ENCODE peak calls at places on chromosomes 7 and 10, in nine cellular contexts. G is IMR-90, I is testis, Q is A549, N is uterus, P is heart left ventricle, K is ovary, L is endothelial cell of umbilical vein, O is transverse colon. X is an unnamed sample.

GRCh38 chr10:73647211-73647874 is 6.1 kb upstream of the MYOZ1 start:
- DNase-seq in G (no peak), I (peak), Q (no peak), N (peak), P (peak), K (peak), L (peak), O (peak), X (no peak)

GRCh38 chr10:119423911-119424590 is 118.5 kb downstream of the RGS10 start:
- DNase-seq in G (no peak), I (no peak), Q (no peak), N (no peak), P (peak), K (no peak), L (no peak), O (no peak), X (no peak)

GRCh38 chr10:68075550-68076004 is 494 bp upstream of the HERC4 start:
- DNase-seq in G (no peak), I (no peak), Q (no peak), N (no peak), P (no peak), K (no peak), L (no peak), O (no peak), X (peak)

GRCh38 chr10:75910032-75910431 is 478.6 kb downstream of the LRMDA start:
- DNase-seq in G (peak), I (peak), Q (peak), N (no peak), P (no peak), K (no peak), L (peak), O (no peak), X (peak)

GRCh38 chr7:64463636-64464375 is 99.1 kb downstream of the ZNF680 start:
- DNase-seq in G (peak), I (peak), Q (no peak), N (peak), P (peak), K (peak), L (no peak), O (peak), X (no peak)

GRCh38 chr10:88042162-88043100 is 179.0 kb downstream of the PTEN start:
- DNase-seq in G (peak), I (peak), Q (no peak), N (no peak), P (no peak), K (no peak), L (no peak), O (no peak), X (peak)

GRCh38 chr10:404991-405390 is 269.7 kb downstream of the ZMYND11 start:
- DNase-seq in G (peak), I (no peak), Q (no peak), N (no peak), P (no peak), K (no peak), L (no peak), O (no peak), X (no peak)

GRCh38 chr7:36208997-36209813 is 56.2 kb downstream of the EEPD1 start:
- DNase-seq in G (peak), I (no peak), Q (peak), N (no peak), P (no peak), K (no peak), L (no peak), O (no peak), X (peak)

GRCh38 chr10:128887856-128888255 is 579.2 kb upstream of the MGMT start:
- DNase-seq in G (no peak), I (no peak), Q (no peak), N (no peak), P (no peak), K (no peak), L (no peak), O (no peak), X (no peak)

GRCh38 chr7:116087984-116088383 is 57.4 kb upstream of the TFEC start:
- DNase-seq in G (no peak), I (no peak), Q (no peak), N (no peak), P (no peak), K (no peak), L (no peak), O (no peak), X (no peak)

GRCh38 chr7:94700926-94701554 is 45.1 kb upstream of the SGCE start:
- DNase-seq in G (peak), I (no peak), Q (no peak), N (no peak), P (no peak), K (no peak), L (peak), O (no peak), X (no peak)

DNA sequence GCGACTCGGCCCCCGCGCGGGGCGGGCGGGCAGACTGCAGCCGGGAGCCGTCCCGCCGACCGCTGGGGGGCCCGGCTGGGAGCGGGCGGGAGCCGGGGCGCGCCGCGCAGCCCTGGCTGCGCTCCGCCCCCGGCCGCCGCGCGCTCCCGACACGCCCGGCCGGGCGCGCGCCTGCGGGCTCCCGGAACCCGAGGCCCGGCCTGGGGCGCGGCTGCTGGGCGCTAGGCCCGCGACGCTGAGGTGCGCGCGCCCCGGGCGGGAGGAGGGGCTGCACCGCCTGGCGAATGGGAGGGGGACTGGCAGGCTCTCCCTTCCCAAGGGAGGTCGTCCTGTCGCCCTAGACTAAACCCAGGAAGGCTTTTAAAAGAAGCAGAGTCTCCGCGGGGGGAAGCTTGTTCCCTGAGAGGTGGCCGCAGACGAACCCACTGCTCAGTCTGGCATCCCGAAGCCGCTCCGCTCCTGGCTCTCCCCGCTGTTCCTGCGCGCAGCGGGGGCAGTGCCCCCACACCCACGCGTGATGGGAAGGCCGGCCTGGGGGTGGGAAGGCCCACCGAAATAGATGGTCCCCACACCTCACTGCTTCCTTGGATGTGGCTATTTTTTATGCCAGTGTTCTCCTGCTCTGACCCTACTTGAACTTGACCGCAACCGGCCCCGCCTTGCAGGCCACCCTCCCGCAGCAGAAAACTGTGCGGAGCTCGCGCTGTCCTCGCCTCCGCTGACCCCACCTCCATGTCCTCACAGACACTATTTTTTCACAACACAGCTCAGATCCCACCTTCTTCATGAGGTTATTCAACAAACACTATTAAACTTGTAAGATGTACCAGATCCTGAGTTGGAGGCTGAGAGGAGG is at the start of gene VOPP1:
- DNase-seq in G (peak), I (peak), Q (peak), N (peak), P (peak), K (peak), L (peak), O (peak), X (peak)
- TF ChIP-seq POLR2A in G (no peak), I (no peak), Q (peak), N (peak), P (no peak), K (peak), L (peak), O (no peak), X (peak)

GRCh38 chr7:82443044-82443800 is at the start of gene CACNA2D1:
- DNase-seq in G (no peak), I (peak), Q (no peak), N (peak), P (peak), K (peak), L (peak), O (peak), X (peak)
- H3K4me3 ChIP-seq in G (peak), I (peak), Q (peak), N (peak), P (peak), K (peak), L (peak), O (peak), X (peak)

GRCh38 chr7:24924375-24924774 is 55.6 kb downstream of the OSBPL3 start:
- DNase-seq in G (no peak), I (no peak), Q (no peak), N (no peak), P (no peak), K (no peak), L (no peak), O (no peak), X (no peak)
- TF ChIP-seq POLR2A in G (no peak), I (no peak), Q (no peak), N (no peak), P (no peak), K (no peak), L (no peak), O (no peak), X (no peak)

GRCh38 chr10:22705534-22705933 is 8.8 kb downstream of the PIP4K2A start:
- DNase-seq in G (no peak), I (no peak), Q (no peak), N (no peak), P (no peak), K (no peak), L (no peak), O (no peak), X (no peak)
- H3K4me3 ChIP-seq in G (no peak), I (no peak), Q (no peak), N (no peak), P (no peak), K (no peak), L (no peak), O (no peak), X (no peak)

DNA sequence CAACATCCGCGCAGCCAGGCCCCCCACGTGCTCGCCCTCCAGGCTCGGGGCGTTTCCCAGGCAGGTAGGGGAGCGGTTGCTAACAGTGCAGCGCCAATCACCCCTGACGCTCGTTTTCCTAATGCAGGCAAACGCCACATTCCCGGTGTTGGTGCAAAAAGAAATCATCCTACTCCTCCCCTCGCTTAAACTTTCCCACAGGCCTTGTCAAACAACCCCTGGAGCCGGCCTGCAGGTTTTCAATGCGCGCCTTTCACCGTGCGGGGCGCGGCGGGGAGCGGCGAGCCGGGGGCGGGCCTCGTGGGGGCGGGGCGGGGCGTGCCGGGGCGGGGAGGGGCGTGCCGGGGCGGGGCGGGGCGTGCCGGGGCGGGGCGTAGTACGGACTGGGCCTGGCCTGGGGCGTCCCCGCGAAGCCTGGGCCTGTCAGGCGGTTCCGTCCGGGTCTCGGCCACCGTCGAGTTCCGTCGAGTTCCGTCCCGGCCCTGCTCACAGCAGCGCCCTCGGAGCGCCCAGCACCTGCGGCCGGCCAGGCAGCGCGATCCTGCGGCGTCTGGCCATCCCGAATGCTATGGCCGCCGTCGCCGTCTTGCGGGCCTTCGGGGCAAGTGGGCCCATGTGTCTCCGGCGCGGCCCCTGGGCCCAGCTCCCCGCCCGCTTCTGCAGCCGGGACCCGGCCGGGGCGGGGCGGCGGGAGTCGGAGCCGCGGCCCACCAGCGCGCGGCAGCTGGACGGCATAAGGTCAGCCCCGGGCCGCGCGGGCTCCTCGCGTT is at the start of gene ECHDC3:
- DNase-seq in G (no peak), I (peak), Q (peak), N (peak), P (peak), K (peak), L (peak), O (peak), X (no peak)
- TF ChIP-seq POLR2A in G (no peak), I (no peak), Q (no peak), N (no peak), P (no peak), K (no peak), L (no peak), O (peak), X (no peak)

DNA sequence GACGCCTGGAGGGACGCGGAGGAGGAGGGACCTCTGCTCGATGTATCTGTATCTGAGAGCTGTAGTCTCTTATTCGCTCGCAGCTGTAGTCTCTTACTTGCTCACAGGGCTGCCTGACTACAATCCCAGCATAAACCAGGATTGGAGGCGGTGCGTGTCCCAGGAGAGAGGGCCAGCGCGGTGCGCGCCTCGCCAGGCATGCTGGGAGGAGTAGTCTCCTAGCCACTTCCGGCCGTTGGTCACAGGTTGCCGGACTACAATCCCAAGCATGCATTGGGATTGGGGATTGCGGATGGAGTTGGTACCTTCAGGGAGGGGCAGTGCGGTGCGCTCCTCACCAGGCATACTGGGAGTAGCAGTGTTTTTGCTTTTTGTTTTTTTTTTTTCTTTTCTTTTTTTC is 421.7 kb upstream of the NUPR2 start:
- DNase-seq in G (no peak), I (peak), Q (no peak), N (peak), P (no peak), K (peak), L (no peak), O (no peak), X (no peak)
- H3K4me3 ChIP-seq in G (no peak), I (peak), Q (no peak), N (no peak), P (no peak), K (no peak), L (no peak), O (no peak), X (no peak)

GRCh38 chr10:93494494-93494893 is 1.9 kb upstream of the CEP55 start:
- DNase-seq in G (no peak), I (no peak), Q (no peak), N (no peak), P (no peak), K (no peak), L (no peak), O (no peak), X (no peak)

GRCh38 chr10:93495654-93496321 is 624 bp upstream of the CEP55 start:
- DNase-seq in G (no peak), I (peak), Q (peak), N (peak), P (no peak), K (peak), L (peak), O (peak), X (peak)

GRCh38 chr10:93498196-93498595 is 1.8 kb downstream of the CEP55 start:
- DNase-seq in G (no peak), I (no peak), Q (no peak), N (no peak), P (no peak), K (no peak), L (peak), O (no peak), X (no peak)

GRCh38 chr10:93493162-93493561 is 3.2 kb upstream of the CEP55 start:
- DNase-seq in G (no peak), I (no peak), Q (no peak), N (no peak), P (no peak), K (no peak), L (no peak), O (no peak), X (no peak)

DNA sequence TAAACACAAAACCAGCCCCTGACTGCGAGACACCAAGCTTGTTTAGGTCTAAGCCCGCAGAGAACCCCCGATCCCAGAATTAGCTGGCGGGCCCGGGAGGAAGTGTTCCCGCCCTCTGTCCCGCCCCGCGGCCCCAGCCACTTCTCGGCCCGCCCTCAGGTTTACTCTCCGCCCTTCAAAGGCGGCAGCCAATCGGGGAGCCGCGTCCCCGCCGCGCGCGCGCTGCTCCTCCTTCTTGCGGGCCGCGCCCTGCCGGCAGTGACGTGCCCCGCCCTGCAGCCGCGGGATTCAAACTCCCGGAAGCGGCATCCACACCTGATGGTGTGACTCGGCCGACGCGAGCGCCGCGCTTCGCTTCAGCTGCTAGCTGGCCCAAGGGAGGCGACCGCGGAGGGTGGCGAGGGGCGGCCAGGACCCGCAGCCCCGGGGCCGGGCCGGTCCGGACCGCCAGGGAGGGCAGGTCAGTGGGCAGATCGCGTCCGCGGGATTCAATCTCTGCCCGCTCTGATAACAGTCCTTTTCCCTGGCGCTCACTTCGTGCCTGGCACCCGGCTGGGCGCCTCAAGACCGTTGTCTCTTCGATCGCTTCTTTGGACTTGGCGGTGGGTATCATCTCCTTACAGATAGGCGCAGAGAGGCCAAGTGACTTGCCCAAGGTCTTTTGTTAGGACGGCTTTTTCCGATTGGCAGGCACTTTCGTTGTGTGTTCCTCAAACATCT is at the start of gene CEP55:
- DNase-seq in G (peak), I (peak), Q (peak), N (peak), P (peak), K (peak), L (peak), O (peak), X (peak)
- TF ChIP-seq POLR2A in G (peak), I (no peak), Q (peak), N (peak), P (no peak), K (no peak), L (peak), O (no peak), X (peak)

GRCh38 chr7:74097937-74098614 is 14.5 kb downstream of the LIMK1 start:
- DNase-seq in G (peak), I (peak), Q (peak), N (peak), P (peak), K (no peak), L (peak), O (peak), X (no peak)
- H3K4me3 ChIP-seq in G (no peak), I (no peak), Q (no peak), N (no peak), P (no peak), K (no peak), L (no peak), O (no peak), X (no peak)

GRCh38 chr7:70586822-70587221 is 545.1 kb upstream of the GALNT17 start:
- DNase-seq in G (no peak), I (no peak), Q (no peak), N (no peak), P (no peak), K (no peak), L (no peak), O (no peak), X (no peak)

GRCh38 chr7:70583965-70584883 is 547.7 kb upstream of the GALNT17 start:
- DNase-seq in G (no peak), I (peak), Q (no peak), N (no peak), P (no peak), K (no peak), L (no peak), O (no peak), X (no peak)

GRCh38 chr7:70585071-70585470 is 546.9 kb upstream of the GALNT17 start:
- DNase-seq in G (no peak), I (no peak), Q (no peak), N (no peak), P (no peak), K (no peak), L (no peak), O (no peak), X (no peak)

GRCh38 chr7:70580161-70580560 is 551.8 kb upstream of the GALNT17 start:
- DNase-seq in G (no peak), I (no peak), Q (no peak), N (no peak), P (no peak), K (no peak), L (no peak), O (no peak), X (no peak)

DNA sequence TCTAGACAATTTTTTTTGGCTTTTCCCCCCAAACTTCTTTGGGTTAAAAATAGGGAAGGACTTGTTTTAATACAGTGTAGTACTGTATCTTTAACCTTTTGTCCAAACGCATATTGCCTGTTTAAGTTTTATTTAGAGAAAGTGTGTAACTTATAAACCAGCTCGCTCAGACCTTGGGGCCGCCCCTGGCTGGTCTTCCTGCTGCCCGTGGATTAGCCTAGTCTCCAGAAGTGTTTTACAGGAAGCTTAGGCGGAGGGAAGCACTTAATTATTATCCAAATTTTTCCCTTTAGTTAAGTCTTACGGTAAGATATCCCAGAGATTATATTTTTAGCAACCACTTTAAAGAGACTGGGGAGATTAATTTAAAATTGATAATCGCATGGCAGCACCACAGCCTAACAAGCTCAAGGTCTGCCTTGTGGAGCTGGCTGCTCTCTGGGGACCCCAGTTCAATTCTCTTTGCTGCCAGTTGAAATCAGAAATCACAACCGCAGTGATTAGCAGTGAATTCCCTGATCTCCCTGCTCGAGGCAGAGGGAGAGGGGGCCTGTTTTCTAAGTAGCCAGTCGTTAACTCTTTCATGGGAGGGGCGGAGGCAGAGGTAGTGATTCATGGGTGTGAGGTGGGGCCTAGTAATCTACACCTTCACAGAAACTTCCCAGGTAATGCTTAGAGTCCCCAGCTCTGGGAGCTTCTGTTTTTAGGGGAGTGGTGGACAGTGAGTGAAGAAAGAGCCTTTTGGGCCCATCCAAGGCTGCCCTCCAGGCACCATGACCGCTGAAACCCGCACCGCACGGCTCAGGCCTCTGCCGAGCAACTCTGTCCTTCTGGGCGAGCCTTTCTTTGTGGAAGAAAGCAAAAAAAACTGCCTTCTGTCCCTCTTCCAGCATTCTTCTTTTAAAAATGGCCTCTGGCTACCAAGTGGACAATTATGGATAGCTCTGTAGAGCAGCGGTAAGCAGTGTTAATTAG is 548.7 kb upstream of the GALNT17 start:
- DNase-seq in G (no peak), I (no peak), Q (no peak), N (no peak), P (no peak), K (no peak), L (no peak), O (no peak), X (no peak)
- TF ChIP-seq POLR2A in G (no peak), I (no peak), Q (no peak), N (no peak), P (no peak), K (no peak), L (no peak), O (no peak), X (no peak)

X was measured in NB4.